ENCODE peak calls at places on chromosomes 13 and 19, in four cellular contexts. D is skeletal muscle cell, U is HT1080, L is WTC11. R is an unnamed sample.

GRCh38 chr13:110425444-110425780 is 118.3 kb downstream of the COL4A2 start:
- DNase-seq in D (no peak), U (no peak), L (no peak), R (no peak)

GRCh38 chr19:9757544-9758501 is 10.7 kb downstream of the ZNF846 start:
- DNase-seq in D (no peak), U (no peak), L (no peak), R (no peak)

GRCh38 chr13:47897411-47898050 is 103.5 kb downstream of the SUCLA2 start:
- DNase-seq in D (no peak), U (peak; percentile 80), L (peak; percentile 26), R (peak; percentile 40)

GRCh38 chr19:33436360-33437345 is 63.1 kb downstream of the CEBPG start:
- DNase-seq in D (no peak), U (no peak), L (no peak), R (no peak)

GRCh38 chr13:30869491-30869890 is 36.6 kb upstream of the MEDAG start:
- DNase-seq in D (no peak), U (no peak), L (no peak), R (peak; percentile 69)

GRCh38 chr19:49213791-49214190 is 56.2 kb downstream of the TRPM4 start:
- DNase-seq in D (no peak), U (no peak), L (peak; percentile 70), R (no peak)

GRCh38 chr13:50941146-50941545 is 31.6 kb downstream of the RNASEH2B start:
- DNase-seq in D (no peak), U (no peak), L (no peak), R (no peak)

GRCh38 chr19:7515091-7515470 is 822 bp upstream of the ZNF358 start:
- DNase-seq in D (no peak), U (no peak), L (no peak), R (no peak)

GRCh38 chr13:32125221-32125621 is 93.6 kb downstream of the FRY start:
- DNase-seq in D (peak; percentile 43), U (no peak), L (no peak), R (peak; percentile 53)